ENCODE peak calls at places on chromosomes 2 and 18, in eight cellular contexts. I is T-helper 9 cell; O is iPS-NIHi11; Q is fibroblast of the aortic adventitia; T is LHCN-M2; U is activated CD8-positive, alpha-beta memory T cell treated with anti-CD3 and anti-CD28 coated beads, Interleukin-2, amount 50 U/mL, for 48 hours; S is A549; K is PC-9. H is an unnamed sample.

GRCh38 chr18:50748243-50749229 is 71.3 kb downstream of the MRO start:
- DNase-seq in I (no peak), O (peak), Q (no peak), T (no peak), U (peak), S (no peak), K (no peak), H (no peak)

GRCh38 chr2:98809878-98810587 is 79.1 kb upstream of the MGAT4A start:
- DNase-seq in I (no peak), O (no peak), Q (no peak), T (no peak), U (no peak), S (no peak), K (no peak), H (no peak)

GRCh38 chr2:138090330-138090729 is 126.1 kb downstream of the HNMT start:
- DNase-seq in I (no peak), O (no peak), Q (peak), T (peak), U (no peak), S (no peak), K (no peak), H (no peak)

GRCh38 chr18:12628706-12629702 is 28.9 kb downstream of the SPIRE1 start:
- DNase-seq in I (no peak), O (no peak), Q (peak), T (peak), U (no peak), S (no peak), K (no peak), H (no peak)

GRCh38 chr2:37570773-37571570 is 100.5 kb downstream of the CDC42EP3 start:
- DNase-seq in I (no peak), O (no peak), Q (peak), T (peak), U (peak), S (no peak), K (no peak), H (no peak)

GRCh38 chr18:45566025-45566740 is 49.1 kb upstream of the SLC14A2 start:
- DNase-seq in I (no peak), O (no peak), Q (peak), T (peak), U (no peak), S (no peak), K (no peak), H (no peak)

GRCh38 chr18:57670046-57670445 is 48.4 kb upstream of the NARS1 start:
- DNase-seq in I (no peak), O (no peak), Q (no peak), T (no peak), U (no peak), S (no peak), K (no peak), H (no peak)

GRCh38 chr2:174681099-174681982 is 82.9 kb downstream of the CHRNA1 start:
- DNase-seq in I (no peak), O (peak), Q (peak), T (peak), U (no peak), S (peak), K (no peak), H (no peak)

GRCh38 chr2:233698740-233699139 is 6.0 kb downstream of the UGT1A6 start:
- DNase-seq in I (no peak), O (no peak), Q (no peak), T (no peak), U (no peak), S (no peak), K (peak), H (no peak)

H was measured in 8988T.